ENCODE peak calls at places on chromosomes 1 and 21, in nine cellular contexts. V, H, J, N, C, R, F, B and X are unnamed samples.

GRCh38 chr1:234965128-234965527 is 163.5 kb downstream of the TOMM20 start:
- DNase-seq in V (no peak), H (no peak), J (no peak), N (no peak), C (no peak), R (no peak), F (no peak), B (no peak), X (no peak)

GRCh38 chr21:44748621-44749020 is 37.2 kb upstream of the TSPEAR start:
- DNase-seq in V (no peak), H (no peak), J (no peak), N (no peak), C (no peak), R (no peak), F (no peak), B (peak; percentile 58), X (no peak)

GRCh38 chr1:64122588-64122987 is 80.8 kb upstream of the UBE2U start:
- DNase-seq in V (no peak), H (no peak), J (no peak), N (no peak), C (no peak), R (no peak), F (no peak), B (no peak), X (no peak)

GRCh38 chr1:153921803-153922075 is 1.0 kb downstream of the GATAD2B start:
- DNase-seq in V (no peak), H (no peak), J (peak; percentile 37), N (no peak), C (no peak), R (no peak), F (no peak), B (no peak), X (no peak)

GRCh38 chr1:91455334-91455733 is 45.3 kb upstream of the CDC7 start:
- DNase-seq in V (no peak), H (no peak), J (no peak), N (no peak), C (no peak), R (no peak), F (no peak), B (no peak), X (no peak)

GRCh38 chr1:33182452-33182851 is 609 bp upstream of the TRIM62 start:
- DNase-seq in V (no peak), H (no peak), J (no peak), N (no peak), C (peak; percentile 47), R (peak; percentile 65), F (no peak), B (no peak), X (peak; percentile 61)

GRCh38 chr1:2800664-2801045 is 838 bp downstream of the TTC34 start:
- DNase-seq in V (no peak), H (no peak), J (peak; percentile 51), N (peak; percentile 51), C (no peak), R (no peak), F (no peak), B (peak; percentile 62), X (no peak)

GRCh38 chr21:26756491-26757159 is 88.6 kb downstream of the ADAMTS1 start:
- DNase-seq in V (no peak), H (no peak), J (no peak), N (no peak), C (no peak), R (peak; percentile 55), F (no peak), B (no peak), X (no peak)

GRCh38 chr1:31183927-31184554 is 55.6 kb downstream of the NKAIN1 start:
- DNase-seq in V (peak; percentile 51), H (peak; percentile 40), J (no peak), N (no peak), C (peak; percentile 24), R (peak; percentile 33), F (no peak), B (no peak), X (peak; percentile 51)

GRCh38 chr1:1627261-1627841 is 4.6 kb upstream of the MMP23B start:
- DNase-seq in V (no peak), H (no peak), J (peak; percentile 56), N (peak; percentile 74), C (no peak), R (no peak), F (no peak), B (peak; percentile 76), X (no peak)

GRCh38 chr1:181107711-181108110 is 19.2 kb downstream of the IER5 start:
- DNase-seq in V (peak; percentile 72), H (no peak), J (no peak), N (no peak), C (no peak), R (no peak), F (no peak), B (no peak), X (no peak)

GRCh38 chr1:115134850-115135484 is 45.7 kb upstream of the TSPAN2 start:
- DNase-seq in V (no peak), H (peak; percentile 69), J (no peak), N (no peak), C (no peak), R (peak; percentile 82), F (peak; percentile 66), B (no peak), X (no peak)

GRCh38 chr1:14524816-14525215 is 73.7 kb upstream of the KAZN start:
- DNase-seq in V (no peak), H (no peak), J (no peak), N (no peak), C (no peak), R (no peak), F (no peak), B (no peak), X (no peak)

GRCh38 chr1:231213831-231214573 is 27.0 kb upstream of the GNPAT start:
- DNase-seq in V (no peak), H (no peak), J (no peak), N (no peak), C (no peak), R (no peak), F (no peak), B (peak; percentile 70), X (no peak)

GRCh38 chr1:178516110-178516509 is 3.2 kb downstream of the TEX35 start:
- DNase-seq in V (no peak), H (no peak), J (no peak), N (no peak), C (no peak), R (no peak), F (no peak), B (peak; percentile 19), X (no peak)

GRCh38 chr1:51664412-51665240 is 47.7 kb downstream of the OSBPL9 start:
- DNase-seq in V (no peak), H (no peak), J (no peak), N (no peak), C (no peak), R (peak; percentile 73), F (no peak), B (no peak), X (no peak)

GRCh38 chr1:236516929-236517704 is 6.7 kb upstream of the LGALS8 start:
- DNase-seq in V (no peak), H (peak; percentile 64), J (no peak), N (no peak), C (no peak), R (peak; percentile 85), F (no peak), B (no peak), X (no peak)

GRCh38 chr1:109306832-109307362 is at the start of gene MYBPHL:
- DNase-seq in V (no peak), H (no peak), J (no peak), N (no peak), C (no peak), R (no peak), F (no peak), B (no peak), X (no peak)
- TF ChIP-seq POLR2A in V (no peak), H (no peak), J (no peak), N (no peak), C (no peak), R (no peak), F (no peak), B (no peak), X (no peak)

DNA sequence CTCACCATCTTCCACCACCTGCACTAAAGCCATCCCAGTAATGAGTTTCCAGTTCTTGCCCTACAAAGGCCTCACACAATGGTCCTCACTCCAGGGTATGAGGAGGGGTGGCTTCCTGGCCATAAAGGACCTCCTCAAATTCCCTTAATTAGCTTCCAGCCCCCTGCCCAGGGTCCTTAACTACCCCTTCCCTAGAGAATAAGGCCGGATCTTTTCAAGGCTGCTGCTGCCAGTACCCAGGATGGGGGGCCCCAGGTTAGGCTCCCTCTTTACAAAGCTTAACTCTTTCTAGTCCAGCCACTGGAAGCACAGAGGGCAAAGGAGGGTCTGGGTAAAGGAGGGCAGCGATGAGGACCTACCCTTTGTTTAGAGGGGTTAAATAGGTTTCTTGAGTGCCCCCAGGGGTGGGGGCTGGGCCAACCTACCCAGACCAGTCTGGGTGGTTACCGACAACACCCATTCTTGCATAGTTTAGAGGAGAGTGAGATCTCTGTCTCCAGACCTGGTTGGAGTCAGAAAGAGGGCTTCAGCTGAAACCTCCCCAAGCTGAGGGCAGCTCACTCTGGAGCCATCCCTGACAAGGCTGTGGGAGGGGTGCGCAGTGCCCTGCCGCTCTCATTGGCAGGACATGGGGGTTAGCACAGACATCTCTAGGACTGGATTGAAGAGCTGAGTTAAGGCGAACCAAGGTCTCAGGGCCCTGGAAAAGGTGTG is 7.1 kb downstream of the BLACAT1 start:
- DNase-seq in V (no peak), H (no peak), J (no peak), N (no peak), C (no peak), R (no peak), F (no peak), B (no peak), X (no peak)
- TF ChIP-seq POLR2A in V (no peak), H (no peak), J (no peak), N (no peak), C (no peak), R (no peak), F (no peak), B (no peak), X (no peak)

GRCh38 chr1:67377253-67377652 is 52.9 kb downstream of the SERBP1 start:
- DNase-seq in V (no peak), H (no peak), J (no peak), N (no peak), C (no peak), R (peak; percentile 68), F (no peak), B (no peak), X (no peak)

GRCh38 chr1:67376381-67376780 is 53.8 kb downstream of the SERBP1 start:
- DNase-seq in V (no peak), H (no peak), J (no peak), N (no peak), C (no peak), R (no peak), F (no peak), B (no peak), X (no peak)

GRCh38 chr1:67383999-67384638 is 46.1 kb downstream of the SERBP1 start:
- DNase-seq in V (no peak), H (no peak), J (no peak), N (no peak), C (no peak), R (no peak), F (no peak), B (no peak), X (no peak)

GRCh38 chr1:67382292-67382691 is 47.9 kb downstream of the SERBP1 start:
- DNase-seq in V (no peak), H (no peak), J (no peak), N (no peak), C (no peak), R (no peak), F (no peak), B (no peak), X (no peak)
- TF ChIP-seq POLR2A in V (no peak), H (no peak), J (no peak), N (no peak), C (no peak), R (no peak), F (no peak), B (no peak), X (no peak)

GRCh38 chr1:233294991-233295774 is at the start of gene PCNX2:
- DNase-seq in V (peak; percentile 55), H (peak; percentile 62), J (no peak), N (peak; percentile 62), C (peak; percentile 50), R (peak; percentile 74), F (peak; percentile 63), B (peak; percentile 88), X (peak; percentile 34)
- TF ChIP-seq POLR2A in V (peak; percentile 21), H (peak; percentile 72), J (no peak), N (peak; percentile 17), C (no peak), R (no peak), F (peak; percentile 62), B (no peak), X (peak; percentile 9)